ENCODE peak calls at places on chromosomes 7 and 10, in eight cellular contexts. Z is kidney tubule cell, M is PC-9, E is fibroblast of pulmonary artery, S is astrocyte of the spinal cord, X is HS-5, R is suprapubic skin, A is A549. D is an unnamed sample.

GRCh38 chr10:131816157-131816775 is 84.5 kb upstream of the PPP2R2D start:
- DNase-seq in Z (no peak), M (no peak), E (no peak), S (no peak), X (no peak), R (no peak), A (no peak), D (no peak)

GRCh38 chr7:5626456-5626855 is 155.0 kb downstream of the RNF216 start:
- DNase-seq in Z (no peak), M (no peak), E (no peak), S (no peak), X (no peak), R (no peak), A (no peak), D (no peak)

GRCh38 chr7:26620352-26620751 is 244.0 kb downstream of the SKAP2 start:
- DNase-seq in Z (peak), M (peak), E (no peak), S (peak), X (no peak), R (no peak), A (peak), D (no peak)

GRCh38 chr10:14481014-14481413 is 150.3 kb upstream of the FRMD4A start:
- DNase-seq in Z (no peak), M (no peak), E (no peak), S (no peak), X (no peak), R (no peak), A (no peak), D (no peak)

GRCh38 chr7:143245123-143245522 is 18.1 kb upstream of the GSTK1 start:
- DNase-seq in Z (peak), M (no peak), E (peak), S (peak), X (peak), R (no peak), A (peak), D (no peak)

GRCh38 chr7:143376396-143376795 is 4.7 kb upstream of the ZYX start:
- DNase-seq in Z (no peak), M (no peak), E (no peak), S (no peak), X (no peak), R (no peak), A (no peak), D (no peak)

GRCh38 chr10:44765299-44765698 is 145.8 kb upstream of the TMEM72 start:
- DNase-seq in Z (no peak), M (no peak), E (no peak), S (no peak), X (no peak), R (no peak), A (no peak), D (no peak)

GRCh38 chr10:66180651-66181318 is 745.1 kb upstream of the LRRTM3 start:
- DNase-seq in Z (peak), M (peak), E (peak), S (peak), X (peak), R (no peak), A (peak), D (peak)

GRCh38 chr10:37754538-37755323 is 102.7 kb downstream of the ZNF248 start:
- DNase-seq in Z (peak), M (peak), E (no peak), S (no peak), X (no peak), R (no peak), A (peak), D (no peak)

GRCh38 chr7:50069613-50070012 is 23.4 kb downstream of the ZPBP start:
- DNase-seq in Z (peak), M (no peak), E (peak), S (peak), X (no peak), R (no peak), A (no peak), D (peak)

GRCh38 chr10:103736763-103737162 is 118.6 kb downstream of the SH3PXD2A start:
- DNase-seq in Z (peak), M (no peak), E (no peak), S (no peak), X (no peak), R (no peak), A (peak), D (no peak)

GRCh38 chr7:76065016-76065612 is 17.2 kb downstream of the MDH2 start:
- DNase-seq in Z (no peak), M (no peak), E (no peak), S (no peak), X (no peak), R (no peak), A (no peak), D (no peak)

GRCh38 chr10:923844-924523 is 7.5 kb downstream of the LARP4B start:
- DNase-seq in Z (no peak), M (no peak), E (no peak), S (no peak), X (no peak), R (no peak), A (no peak), D (no peak)

GRCh38 chr7:114416089-114416990 is 1.7 kb downstream of the FOXP2 start:
- DNase-seq in Z (peak), M (no peak), E (no peak), S (no peak), X (no peak), R (no peak), A (no peak), D (no peak)

GRCh38 chr7:93926800-93927199 is 5.3 kb downstream of the GNG11 start:
- DNase-seq in Z (no peak), M (no peak), E (no peak), S (no peak), X (no peak), R (no peak), A (no peak), D (no peak)